ENCODE peak calls at places on chromosomes 12 and 14, in six cellular contexts. U is NCI-H2171 treated with DMSO at 0.1 percent for 48 hours, A is AG08395, W is NCI-H1105, H is RCC 7860, D is cardiac fibroblast. B is an unnamed sample.

GRCh38 chr12:121214171-121214777 is 4.3 kb downstream of the P2RX4 start:
- DNase-seq in A (peak; percentile 35), H (no peak), U (no peak), D (peak; percentile 78), W (no peak), B (no peak)

GRCh38 chr14:71586131-71586893 is 345.9 kb upstream of the RGS6 start:
- DNase-seq in H (no peak), U (no peak), A (peak; percentile 22), D (peak; percentile 67), W (peak; percentile 13), B (no peak)

GRCh38 chr12:56988207-56988739 is 18.1 kb downstream of the ZBTB39 start:
- DNase-seq in A (no peak), W (no peak), H (no peak), D (peak; percentile 50), U (no peak), B (peak; percentile 14)

GRCh38 chr12:120331390-120331789 is 3.8 kb upstream of the PLA2G1B start:
- DNase-seq in D (no peak), A (no peak), H (no peak), W (no peak), U (no peak), B (no peak)

GRCh38 chr14:103818870-103819269 is 28.5 kb downstream of the PPP1R13B start:
- DNase-seq in D (no peak), H (no peak), U (no peak), W (no peak), A (no peak), B (no peak)

GRCh38 chr12:125540580-125541204 is 475.5 kb downstream of the AACS start:
- DNase-seq in D (no peak), U (no peak), W (no peak), A (no peak), H (no peak), B (no peak)

GRCh38 chr12:76864791-76865400 is 13.9 kb downstream of the CSRP2 start:
- DNase-seq in U (no peak), W (no peak), D (no peak), A (no peak), H (no peak), B (no peak)

GRCh38 chr14:104542871-104543830 is 36.4 kb upstream of the C14orf180 start:
- DNase-seq in A (no peak), H (no peak), U (no peak), W (no peak), D (no peak), B (no peak)

GRCh38 chr14:71554959-71555612 is 377.1 kb upstream of the RGS6 start:
- DNase-seq in D (no peak), U (no peak), H (no peak), A (no peak), W (no peak), B (no peak)

GRCh38 chr14:31837056-31837455 is 240.0 kb upstream of the ARHGAP5 start:
- DNase-seq in W (no peak), A (no peak), U (no peak), H (no peak), D (no peak), B (no peak)

GRCh38 chr12:21183721-21184275 is 52.8 kb downstream of the SLCO1B1 start:
- DNase-seq in U (no peak), H (no peak), A (no peak), W (no peak), D (no peak), B (no peak)

GRCh38 chr14:98949506-98950135 is 322.4 kb downstream of the BCL11B start:
- DNase-seq in H (no peak), D (no peak), U (no peak), W (no peak), A (peak; percentile 25), B (no peak)

GRCh38 chr14:93744176-93744575 is 44.1 kb downstream of the PRIMA1 start:
- DNase-seq in D (no peak), U (no peak), W (no peak), A (no peak), H (no peak), B (no peak)

GRCh38 chr14:22536853-22537338 is 52.1 kb downstream of the DAD1 start:
- DNase-seq in A (peak; percentile 95), W (no peak), U (peak; percentile 75), D (peak; percentile 88), H (peak; percentile 79), B (peak; percentile 75)

B was measured in GM13977.